ENCODE peak calls at places on chromosomes 13 and 19, in five cellular contexts. C is left kidney, K is T-helper 2 cell, E is bronchial epithelial cell, Z is HS-5. W is an unnamed sample.

GRCh38 chr13:26340812-26341211 is 86.9 kb downstream of the CDK8 start:
- DNase-seq in C (no peak), K (no peak), E (no peak), Z (no peak), W (no peak)

GRCh38 chr19:58519087-58519354 is 589 bp downstream of the ZBTB45 start:
- DNase-seq in C (peak; percentile 94), K (peak; percentile 71), E (peak; percentile 62), Z (no peak), W (no peak)

GRCh38 chr13:74077847-74078246 is 56.4 kb downstream of the KLF12 start:
- DNase-seq in C (peak; percentile 26), K (no peak), E (no peak), Z (no peak), W (no peak)

GRCh38 chr13:51643882-51644281 is 59.6 kb downstream of the WDFY2 start:
- DNase-seq in C (peak; percentile 78), K (no peak), E (peak; percentile 94), Z (no peak), W (no peak)

GRCh38 chr13:51557875-51558604 is 26.2 kb upstream of the WDFY2 start:
- DNase-seq in C (no peak), K (no peak), E (peak; percentile 97), Z (peak; percentile 49), W (no peak)

GRCh38 chr19:17184381-17184841 is 30.7 kb upstream of the USE1 start:
- DNase-seq in C (no peak), K (peak; percentile 80), E (no peak), Z (no peak), W (no peak)

GRCh38 chr19:16045171-16045570 is 31.1 kb upstream of the TPM4 start:
- DNase-seq in C (no peak), K (no peak), E (no peak), Z (no peak), W (no peak)

GRCh38 chr19:42465827-42466280 is 23.1 kb upstream of the CXCL17 start:
- DNase-seq in C (no peak), K (no peak), E (no peak), Z (no peak), W (no peak)

GRCh38 chr13:59603646-59604045 is 560.1 kb downstream of the DIAPH3 start:
- DNase-seq in C (no peak), K (no peak), E (no peak), Z (no peak), W (no peak)

GRCh38 chr13:72125561-72125960 is 258.6 kb upstream of the DACH1 start:
- DNase-seq in C (no peak), K (no peak), E (peak; percentile 46), Z (no peak), W (no peak)

GRCh38 chr19:2554856-2555255 is 78.9 kb downstream of the GADD45B start:
- DNase-seq in C (no peak), K (no peak), E (no peak), Z (no peak), W (no peak)

W was measured in SIG-M5.